ENCODE peak calls at places on chromosomes 6 and 20, in seven cellular contexts. C is NCI-H2029; I is effector memory CD4-positive, alpha-beta T cell; Q is NCI-H774; K is C1 segment of cervical spinal cord; X is Right ventricle myocardium superior; Z is GM06990. G is an unnamed sample.

GRCh38 chr20:50870572-50871161 is 60.6 kb downstream of the ADNP start:
- DNase-seq in Q (no peak), C (no peak), X (no peak), Z (no peak), K (no peak), I (no peak), G (no peak)

GRCh38 chr20:20821496-20822260 is 109.2 kb upstream of the RALGAPA2 start:
- DNase-seq in X (no peak), I (no peak), Z (no peak), C (no peak), K (no peak), Q (no peak), G (no peak)

GRCh38 chr6:149454405-149454848 is 30.4 kb downstream of the ZC3H12D start:
- DNase-seq in X (peak; percentile 99), I (no peak), Z (no peak), K (peak; percentile 82), C (peak; percentile 77), Q (peak; percentile 45), G (peak; percentile 73)

GRCh38 chr6:107704377-107705013 is 119.6 kb downstream of the SCML4 start:
- DNase-seq in Q (peak; percentile 20), X (no peak), Z (no peak), C (no peak), I (no peak), K (no peak), G (no peak)

GRCh38 chr6:33185190-33185589 is 7.1 kb downstream of the COL11A2 start:
- DNase-seq in X (no peak), Q (no peak), I (no peak), C (no peak), Z (no peak), K (no peak), G (no peak)

GRCh38 chr6:144104898-144105487 is 9.6 kb upstream of the SF3B5 start:
- DNase-seq in K (no peak), Z (peak; percentile 61), Q (peak; percentile 68), C (peak; percentile 12), I (no peak), X (no peak), G (no peak)

GRCh38 chr6:110348956-110349565 is 9.1 kb downstream of the METTL24 start:
- DNase-seq in C (no peak), Q (no peak), I (no peak), K (no peak), X (no peak), Z (no peak), G (no peak)

GRCh38 chr6:39361657-39362486 is 39.4 kb upstream of the KCNK16 start:
- DNase-seq in K (peak; percentile 73), C (peak; percentile 50), Q (peak; percentile 59), I (no peak), X (peak; percentile 70), Z (no peak), G (peak; percentile 63)

GRCh38 chr6:53148684-53149083 is at the start of gene GCM1:
- DNase-seq in Q (no peak), K (no peak), Z (no peak), X (no peak), C (no peak), I (no peak), G (no peak)

GRCh38 chr6:137051790-137052472 is 7.2 kb upstream of the IL20RA start:
- DNase-seq in I (no peak), X (no peak), C (peak; percentile 36), K (no peak), Q (no peak), Z (no peak), G (no peak)

GRCh38 chr6:52305948-52306767 is 21.6 kb upstream of the MCM3 start:
- DNase-seq in X (no peak), K (no peak), I (no peak), Z (peak; percentile 67), Q (no peak), C (no peak), G (no peak)

GRCh38 chr6:56594699-56595098 is 48.0 kb downstream of the DST start:
- DNase-seq in Z (peak; percentile 35), Q (peak; percentile 7), X (no peak), I (no peak), C (peak; percentile 78), K (no peak), G (no peak)

GRCh38 chr6:151749341-151749740 is 58.1 kb upstream of the ESR1 start:
- DNase-seq in C (no peak), X (no peak), Z (no peak), I (no peak), Q (no peak), K (no peak), G (no peak)

GRCh38 chr6:90472716-90473115 is 114.2 kb downstream of the MAP3K7 start:
- DNase-seq in Z (no peak), X (no peak), C (no peak), Q (no peak), I (peak; percentile 4), K (no peak), G (no peak)

GRCh38 chr20:57033994-57034393 is 232.4 kb downstream of the BMP7 start:
- DNase-seq in Q (no peak), C (no peak), I (no peak), X (no peak), Z (no peak), K (no peak), G (no peak)

GRCh38 chr6:43180985-43181384 is 1.0 kb upstream of the CUL9 start:
- DNase-seq in X (no peak), I (no peak), Q (no peak), Z (no peak), C (no peak), K (no peak), G (no peak)

GRCh38 chr20:64256282-64256947 is 867 bp downstream of the PCMTD2 start:
- DNase-seq in K (no peak), Q (no peak), C (no peak), I (no peak), X (peak; percentile 33), Z (no peak), G (no peak)

GRCh38 chr6:152863618-152864326 is 113.2 kb downstream of the VIP start:
- DNase-seq in K (peak; percentile 28), I (peak; percentile 23), Z (no peak), C (peak; percentile 56), Q (peak; percentile 48), X (no peak), G (peak; percentile 19)

GRCh38 chr6:162940426-162940825 is 212.7 kb downstream of the PACRG start:
- DNase-seq in I (no peak), K (no peak), C (no peak), X (no peak), Z (no peak), Q (no peak), G (peak; percentile 7)

G was measured in amygdala.